ENCODE peak calls at places on chromosomes 16 and 17, in eight cellular contexts. V is CD8-positive, alpha-beta T cell; R is GM12878; S is AG09309; W is neural progenitor cell; N is AG04449; I is coronary artery; G is pancreas. H is an unnamed sample.

GRCh38 chr17:81903415-81903831 is 1.4 kb downstream of the NPB start:
- DNase-seq in V (no peak), R (no peak), S (no peak), W (no peak), N (no peak), I (no peak), G (peak), H (no peak)

GRCh38 chr17:75876938-75877751 is 1.2 kb downstream of the TRIM47 start:
- DNase-seq in V (no peak), R (no peak), S (peak), W (peak), N (peak), I (peak), G (peak), H (peak)

GRCh38 chr17:71118039-71118438 is 948.7 kb downstream of the KCNJ2 start:
- DNase-seq in V (no peak), R (no peak), S (no peak), W (peak), N (no peak), I (no peak), G (no peak), H (no peak)

GRCh38 chr17:75047398-75048098 is 523 bp downstream of the KCTD2 start:
- DNase-seq in V (peak), R (no peak), S (no peak), W (peak), N (no peak), I (no peak), G (peak), H (peak)

GRCh38 chr17:10772425-10773380 is 31.2 kb downstream of the TMEM238L start:
- DNase-seq in V (peak), R (no peak), S (no peak), W (peak), N (no peak), I (no peak), G (peak), H (no peak)

GRCh38 chr16:12869681-12870427 is 31.5 kb upstream of the SHISA9 start:
- DNase-seq in V (no peak), R (no peak), S (no peak), W (no peak), N (no peak), I (no peak), G (no peak), H (no peak)

GRCh38 chr17:27268394-27269085 is 25.4 kb upstream of the WSB1 start:
- DNase-seq in V (no peak), R (no peak), S (no peak), W (no peak), N (no peak), I (no peak), G (no peak), H (no peak)

GRCh38 chr16:12413393-12413792 is 390.3 kb downstream of the CPPED1 start:
- DNase-seq in V (no peak), R (no peak), S (no peak), W (no peak), N (no peak), I (no peak), G (no peak), H (no peak)

GRCh38 chr17:38421224-38421841 is 6.9 kb upstream of the ARHGAP23 start:
- DNase-seq in V (no peak), R (no peak), S (no peak), W (peak), N (peak), I (no peak), G (no peak), H (peak)

GRCh38 chr16:13351651-13352217 is 450.3 kb downstream of the SHISA9 start:
- DNase-seq in V (no peak), R (no peak), S (no peak), W (no peak), N (no peak), I (no peak), G (no peak), H (no peak)

GRCh38 chr16:88999457-89000206 is 22.6 kb upstream of the CBFA2T3 start:
- DNase-seq in V (peak), R (no peak), S (no peak), W (no peak), N (no peak), I (no peak), G (no peak), H (no peak)

GRCh38 chr17:17817552-17817947 is 19.2 kb downstream of the SREBF1 start:
- DNase-seq in V (no peak), R (no peak), S (no peak), W (no peak), N (no peak), I (no peak), G (no peak), H (no peak)

GRCh38 chr17:13508916-13509315 is 92.8 kb downstream of the HS3ST3A1 start:
- DNase-seq in V (no peak), R (no peak), S (no peak), W (no peak), N (no peak), I (no peak), G (no peak), H (peak)

GRCh38 chr17:28950017-28950751 is 1.1 kb downstream of the PHF12 start:
- DNase-seq in V (peak), R (no peak), S (no peak), W (peak), N (no peak), I (no peak), G (peak), H (peak)

GRCh38 chr16:67993207-67994036 is 5.9 kb downstream of the DPEP2 start:
- DNase-seq in V (peak), R (no peak), S (no peak), W (peak), N (no peak), I (no peak), G (peak), H (peak)

GRCh38 chr17:42275527-42276358 is 448 bp downstream of the STAT5B start:
- DNase-seq in V (peak), R (no peak), S (no peak), W (peak), N (no peak), I (no peak), G (peak), H (no peak)
- TF ChIP-seq CTCF in V (no peak), R (no peak), S (no peak), W (peak), N (no peak), I (no peak), G (no peak), H (no peak)

GRCh38 chr16:667113-667779 is 686 bp upstream of the RHOT2 start:
- DNase-seq in V (no peak), R (no peak), S (no peak), W (no peak), N (no peak), I (no peak), G (no peak), H (no peak)
- H3K4me3 ChIP-seq in V (peak), R (no peak), S (no peak), W (no peak), N (no peak), I (peak), G (no peak), H (no peak)

DNA sequence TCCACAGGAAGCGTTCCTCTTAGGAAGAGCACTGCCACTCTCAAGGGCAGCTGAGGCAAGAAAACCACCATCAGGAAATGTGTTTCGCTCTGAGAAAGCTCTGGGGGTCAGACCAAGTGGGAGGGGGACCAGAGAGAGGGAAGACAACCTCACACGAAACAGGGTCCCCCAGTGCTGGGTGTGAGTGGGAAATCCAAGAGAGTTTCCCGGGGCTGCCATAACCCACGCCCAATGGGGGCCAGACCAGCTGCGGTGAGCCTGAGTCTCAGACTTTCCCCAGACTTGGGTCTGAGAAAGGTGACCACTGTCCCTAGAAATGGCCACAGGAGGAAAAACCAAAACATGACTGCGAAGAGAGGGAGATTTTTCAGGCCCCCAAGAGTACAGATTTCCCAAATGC is 14.5 kb downstream of the DNAH17 start:
- DNase-seq in V (no peak), R (no peak), S (no peak), W (no peak), N (no peak), I (no peak), G (no peak), H (no peak)
- TF ChIP-seq CTCF in V (no peak), R (no peak), S (no peak), W (no peak), N (no peak), I (no peak), G (no peak), H (no peak)

DNA sequence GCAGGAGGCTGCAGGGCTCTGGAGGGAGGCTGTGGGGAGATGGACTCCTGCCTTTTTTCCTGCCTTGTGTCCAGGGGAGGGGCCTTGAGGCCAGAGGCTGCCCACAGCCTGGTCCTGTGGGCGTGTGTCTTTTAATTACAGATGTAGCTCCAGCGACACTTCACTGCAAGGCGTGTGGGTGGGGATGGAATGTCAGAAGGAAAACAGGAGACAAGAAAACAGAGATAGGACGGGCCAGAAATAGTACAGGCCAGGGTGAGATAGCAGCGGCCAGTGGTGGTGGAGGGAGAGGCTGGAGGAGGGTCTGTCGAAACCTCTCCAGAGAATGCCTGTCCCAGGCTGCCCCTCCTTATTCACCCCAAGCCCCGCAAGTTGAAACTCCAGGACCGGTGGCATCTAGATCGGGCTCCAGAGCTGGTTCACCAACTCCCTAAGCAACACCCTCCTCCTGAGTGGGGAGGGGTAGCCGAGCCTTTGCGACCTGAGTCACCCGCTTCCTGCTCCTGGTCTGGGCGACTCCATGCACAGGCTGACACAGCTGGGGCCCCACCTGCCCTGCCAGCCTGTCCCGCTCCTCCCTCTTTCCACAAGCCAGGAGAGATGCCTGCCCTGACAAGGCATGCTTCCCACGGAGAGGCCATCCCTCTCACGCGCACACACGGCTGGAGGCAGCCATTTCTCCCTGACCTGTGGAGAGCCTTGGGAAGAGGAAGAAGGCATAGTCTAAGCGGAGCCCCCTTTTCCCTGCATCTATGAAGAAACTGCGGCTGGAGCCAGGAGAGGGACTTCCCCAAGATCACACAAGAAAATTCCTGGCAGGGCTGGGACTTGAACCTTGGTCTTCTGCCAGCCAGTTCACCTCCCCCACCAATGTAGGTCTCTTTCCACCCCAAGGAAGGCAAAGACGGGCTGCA is 6.6 kb upstream of the JUP start:
- DNase-seq in V (no peak), R (no peak), S (no peak), W (peak), N (no peak), I (peak), G (peak), H (peak)
- H3K4me3 ChIP-seq in V (no peak), R (no peak), S (no peak), W (no peak), N (no peak), I (peak), G (no peak), H (no peak)

DNA sequence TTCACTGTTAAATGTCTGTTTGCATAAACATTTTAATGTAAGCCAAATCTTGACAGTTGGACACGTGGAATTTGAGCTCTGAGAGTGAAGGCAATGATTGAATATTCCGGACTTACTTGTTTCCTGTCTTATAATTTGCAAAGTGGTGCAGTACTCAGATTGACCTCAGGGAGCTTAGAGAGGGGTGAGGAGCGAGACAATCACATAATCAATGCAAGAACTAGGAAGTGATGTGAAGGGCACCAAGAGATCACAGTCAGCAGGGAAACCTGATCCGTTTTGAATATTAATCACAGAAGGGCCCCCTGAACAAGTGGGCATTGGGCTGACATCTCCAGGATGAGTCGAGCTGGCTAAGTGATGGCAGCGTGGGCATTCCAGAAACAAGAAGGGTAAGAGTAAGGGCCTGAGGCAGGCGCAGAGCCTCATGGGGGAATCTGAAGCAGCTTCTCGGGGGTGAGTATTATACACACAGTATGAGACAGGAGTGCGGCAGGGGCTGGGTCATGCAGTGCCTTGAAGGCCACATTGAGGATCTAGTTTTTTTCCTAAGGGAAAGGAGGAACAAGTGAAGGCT is 26.1 kb downstream of the TEX2 start:
- DNase-seq in V (no peak), R (no peak), S (no peak), W (peak), N (no peak), I (no peak), G (no peak), H (no peak)
- TF ChIP-seq CTCF in V (no peak), R (no peak), S (peak), W (peak), N (peak), I (no peak), G (no peak), H (peak)

DNA sequence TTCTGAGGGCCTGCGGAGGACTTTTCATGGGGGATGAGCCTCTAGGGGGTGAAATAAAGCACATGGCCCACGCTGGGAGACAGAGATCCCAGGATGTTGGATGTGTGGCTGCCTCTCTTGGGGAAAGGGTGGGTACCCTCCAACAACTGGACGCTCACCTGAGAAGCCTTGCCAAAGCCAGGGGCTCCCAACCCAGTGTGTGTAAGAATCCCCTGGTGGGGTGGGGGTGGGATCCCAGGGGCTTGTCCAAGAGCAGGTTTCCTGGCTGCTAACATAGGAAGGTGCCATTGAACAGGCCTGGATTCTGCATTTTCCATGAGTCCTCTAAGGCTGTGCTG is 587 bp downstream of the SNX20 start:
- DNase-seq in V (no peak), R (no peak), S (no peak), W (no peak), N (no peak), I (no peak), G (no peak), H (no peak)
- H3K4me3 ChIP-seq in V (peak), R (peak), S (no peak), W (no peak), N (no peak), I (peak), G (no peak), H (no peak)

GRCh38 chr16:53741546-53741945 is 37.6 kb downstream of the FTO start:
- DNase-seq in V (no peak), R (no peak), S (no peak), W (no peak), N (no peak), I (no peak), G (no peak), H (no peak)

GRCh38 chr16:53745126-53745525 is 41.2 kb downstream of the FTO start:
- DNase-seq in V (no peak), R (no peak), S (peak), W (no peak), N (no peak), I (no peak), G (no peak), H (peak)

GRCh38 chr16:53744449-53744848 is 40.5 kb downstream of the FTO start:
- DNase-seq in V (peak), R (no peak), S (no peak), W (no peak), N (no peak), I (no peak), G (no peak), H (no peak)

GRCh38 chr16:53743149-53743566 is 39.2 kb downstream of the FTO start:
- DNase-seq in V (peak), R (no peak), S (no peak), W (peak), N (no peak), I (no peak), G (no peak), H (peak)

DNA sequence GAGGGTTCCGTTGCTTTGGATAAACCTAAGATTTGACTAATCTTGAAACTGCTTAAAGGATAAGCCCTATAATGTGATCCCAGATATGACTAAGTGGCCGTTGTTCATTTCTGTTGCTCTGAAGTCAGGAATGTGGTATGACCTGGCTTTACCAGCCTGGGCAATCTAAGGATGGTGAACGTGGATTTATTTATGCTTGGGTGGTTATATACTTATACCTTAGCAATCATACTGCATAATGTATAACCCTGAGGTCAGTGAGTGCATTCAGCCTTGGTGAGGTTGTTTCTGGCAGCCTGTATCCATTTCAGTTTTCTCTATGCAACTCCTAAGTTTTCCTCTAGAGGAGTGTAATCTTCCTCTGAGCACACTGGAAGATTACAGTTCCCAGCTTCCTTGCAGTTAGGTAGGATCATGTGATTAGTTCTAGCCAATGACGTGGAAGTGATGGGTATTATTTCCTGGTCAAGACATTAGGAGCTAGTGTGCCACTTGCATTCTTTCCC is 41.9 kb downstream of the FTO start:
- DNase-seq in V (no peak), R (no peak), S (no peak), W (no peak), N (no peak), I (no peak), G (no peak), H (peak)
- TF ChIP-seq CTCF in V (no peak), R (no peak), S (peak), W (no peak), N (no peak), I (no peak), G (no peak), H (peak)

H was measured in fibroblast of the aortic adventitia.